ENCODE peak calls at places on chromosomes 13 and 19, in eight cellular contexts. N is stimulated activated CD8-positive, alpha-beta memory T cell treated with anti-CD3 and anti-CD28 coated beads, Interleukin-12 subunit alpha, Interleukin-12 subunit beta, amount 100 ng/mL, for 1 hour; S is OCI-M1; K is activated T-helper 1 cell treated with anti-CD3 and anti-CD28 coated beads, Interleukin-12 subunit alpha, Interleukin-12 subunit beta, Interleukin-2, Interleukin-4 antibody, amounts not matched to agents 30 ng/mL and 10 ng/mL and 1 ng/mL, durations not matched to agents 14 hours and 24 hours and 36 hours; F is NCI-H2029; Z is left colon; M is activated B cell treated with CpG ODN at 0.5 μM for 24 hours; C is progenitor cell of endocrine pancreas. E is an unnamed sample.

GRCh38 chr19:48249502-48250014 is 6.2 kb downstream of the CARD8 start:
- DNase-seq in C (no peak), Z (peak), F (no peak), N (peak), M (peak), K (peak), S (peak), E (peak)

GRCh38 chr13:39408512-39408911 is 194.5 kb downstream of the LHFPL6 start:
- DNase-seq in S (no peak), Z (no peak), N (no peak), K (no peak), M (no peak), F (no peak), C (no peak), E (no peak)

GRCh38 chr13:42048323-42048624 is 174 bp upstream of the DGKH start:
- DNase-seq in F (no peak), S (no peak), M (peak), C (no peak), Z (no peak), K (no peak), N (no peak), E (no peak)

GRCh38 chr19:31338069-31338767 is 11.0 kb downstream of the TSHZ3 start:
- DNase-seq in N (no peak), K (no peak), M (no peak), S (peak), Z (peak), F (no peak), C (peak), E (peak)

GRCh38 chr13:24050292-24050711 is 110.2 kb upstream of the SPATA13 start:
- DNase-seq in C (no peak), F (no peak), M (no peak), N (no peak), S (no peak), Z (peak), K (no peak), E (no peak)

GRCh38 chr19:31534231-31534630 is 185.0 kb upstream of the TSHZ3 start:
- DNase-seq in S (no peak), C (no peak), K (no peak), F (no peak), M (no peak), Z (no peak), N (no peak), E (no peak)

GRCh38 chr19:28586501-28586900 is 626.5 kb downstream of the UQCRFS1 start:
- DNase-seq in K (no peak), F (no peak), S (no peak), C (no peak), Z (no peak), N (no peak), M (no peak), E (no peak)

GRCh38 chr19:10517361-10517759 is at the start of gene S1PR5:
- DNase-seq in F (peak), C (peak), S (no peak), Z (no peak), N (no peak), K (no peak), M (no peak), E (no peak)

GRCh38 chr13:21611385-21611784 is 7.4 kb upstream of the MICU2 start:
- DNase-seq in C (no peak), S (no peak), K (no peak), F (no peak), N (no peak), Z (no peak), M (no peak), E (no peak)

GRCh38 chr19:33246729-33247440 is 21.2 kb upstream of the SLC7A10 start:
- DNase-seq in K (no peak), M (no peak), N (no peak), Z (no peak), S (no peak), F (no peak), C (no peak), E (no peak)

GRCh38 chr19:50952890-50953289 is at the start of gene KLK5:
- DNase-seq in S (no peak), N (no peak), F (no peak), C (no peak), Z (no peak), K (no peak), M (no peak), E (no peak)

GRCh38 chr19:42942187-42942789 is 5.3 kb upstream of the PSG7 start:
- DNase-seq in M (no peak), S (peak), N (no peak), K (no peak), Z (no peak), F (no peak), C (no peak), E (no peak)

GRCh38 chr19:37655689-37656491 is 625 bp upstream of the ZFP30 start:
- DNase-seq in M (peak), F (peak), S (no peak), C (peak), K (peak), Z (peak), N (peak), E (peak)

GRCh38 chr19:12095111-12095790 is 30.7 kb downstream of the ZNF844 start:
- DNase-seq in M (no peak), F (no peak), N (no peak), K (no peak), S (no peak), C (no peak), Z (no peak), E (no peak)

GRCh38 chr13:21638319-21639282 is 32.3 kb upstream of the FGF9 start:
- DNase-seq in K (no peak), S (peak), N (no peak), C (no peak), Z (peak), M (no peak), F (peak), E (peak)

E was measured in transverse colon.